ENCODE peak calls at places on chromosomes 6 and 20, in ten cellular contexts. A, Z, C, Q, X, F, G, L, Y and J are unnamed samples.

GRCh38 chr6:55176958-55177357 is 2.6 kb downstream of the HCRTR2 start:
- DNase-seq in Y (no peak), Q (no peak), C (no peak), X (no peak), A (no peak), G (no peak), Z (no peak), F (no peak), L (no peak), J (peak; percentile 24)

GRCh38 chr6:39077882-39078594 is 29.5 kb downstream of the GLP1R start:
- DNase-seq in G (no peak), C (no peak), X (no peak), Z (no peak), Q (no peak), Y (no peak), A (no peak), F (no peak), L (no peak), J (no peak)

GRCh38 chr6:5158191-5158590 is 73.0 kb downstream of the PPP1R3G start:
- DNase-seq in Y (no peak), F (no peak), A (no peak), G (no peak), Z (no peak), Q (no peak), X (no peak), L (no peak), C (no peak), J (no peak)

GRCh38 chr6:149456311-149457021 is 28.3 kb downstream of the ZC3H12D start:
- DNase-seq in Y (no peak), L (no peak), X (no peak), A (no peak), G (no peak), Q (no peak), C (no peak), F (no peak), Z (no peak), J (no peak)

GRCh38 chr6:112113371-112113770 is 26.0 kb downstream of the FAM229B start:
- DNase-seq in L (no peak), Y (no peak), F (no peak), A (no peak), G (no peak), X (no peak), Q (no peak), Z (no peak), C (no peak), J (no peak)

GRCh38 chr20:41308290-41308691 is 9.2 kb downstream of the ZHX3 start:
- DNase-seq in L (no peak), C (no peak), X (no peak), Y (no peak), Q (no peak), Z (no peak), F (no peak), A (no peak), G (no peak), J (peak; percentile 80)

GRCh38 chr6:38350220-38350619 is 289.5 kb downstream of the BTBD9 start:
- DNase-seq in Z (no peak), F (no peak), X (no peak), Q (no peak), G (no peak), Y (no peak), A (no peak), C (no peak), L (no peak), J (no peak)

GRCh38 chr6:158774734-158775449 is 44.3 kb downstream of the EZR start:
- DNase-seq in L (no peak), Q (no peak), A (no peak), C (no peak), G (no peak), X (no peak), F (peak; percentile 2), Z (no peak), Y (no peak), J (no peak)

GRCh38 chr6:3879194-3879952 is 30.2 kb downstream of the FAM50B start:
- DNase-seq in L (peak; percentile 33), F (no peak), Z (no peak), G (no peak), A (no peak), X (no peak), C (no peak), Q (no peak), Y (no peak), J (no peak)

GRCh38 chr20:3473944-3474343 is 3.1 kb downstream of the ATRN start:
- DNase-seq in C (no peak), G (no peak), Q (no peak), F (no peak), Z (no peak), A (no peak), Y (peak; percentile 61), L (no peak), X (no peak), J (no peak)

GRCh38 chr20:257419-257818 is at the start of gene DEFB132:
- DNase-seq in X (no peak), C (peak; percentile 5), Z (no peak), F (no peak), A (no peak), Q (no peak), Y (peak; percentile 75), L (no peak), G (no peak), J (no peak)

GRCh38 chr6:69706724-69707123 is 90.1 kb downstream of the LMBRD1 start:
- DNase-seq in Q (no peak), C (no peak), G (no peak), Z (no peak), X (no peak), Y (no peak), F (no peak), A (no peak), L (no peak), J (no peak)

GRCh38 chr6:123415844-123416468 is 220.8 kb downstream of the TRDN start:
- DNase-seq in A (no peak), Q (peak; percentile 20), Z (no peak), L (no peak), C (peak; percentile 64), F (no peak), Y (peak; percentile 46), G (peak; percentile 62), X (no peak), J (peak; percentile 9)

GRCh38 chr6:28810655-28811053 is 113.1 kb downstream of the TRIM27 start:
- DNase-seq in Z (no peak), F (no peak), Y (no peak), Q (no peak), X (no peak), G (no peak), A (no peak), C (no peak), L (no peak), J (no peak)

GRCh38 chr6:1678966-1679690 is 69.4 kb downstream of the FOXC1 start:
- DNase-seq in Y (no peak), L (no peak), F (no peak), G (no peak), Q (no peak), C (no peak), A (no peak), Z (no peak), X (no peak), J (no peak)

GRCh38 chr6:53349209-53349693 is 501 bp upstream of the ELOVL5 start:
- DNase-seq in C (no peak), Q (no peak), Z (no peak), L (no peak), G (no peak), F (no peak), A (no peak), X (no peak), Y (no peak), J (no peak)

GRCh38 chr20:62368629-62369507 is 1.8 kb upstream of the LAMA5 start:
- DNase-seq in L (peak; percentile 76), Y (peak; percentile 86), X (no peak), A (peak; percentile 70), F (peak; percentile 91), C (no peak), G (peak; percentile 89), Z (no peak), Q (no peak), J (no peak)

GRCh38 chr6:130293800-130294199 is 71.0 kb upstream of the SAMD3 start:
- DNase-seq in C (peak; percentile 19), L (no peak), A (no peak), X (no peak), G (peak; percentile 67), Q (peak; percentile 24), F (no peak), Z (no peak), Y (no peak), J (peak; percentile 55)

GRCh38 chr20:62735331-62735821 is 26.7 kb downstream of the NTSR1 start:
- DNase-seq in C (no peak), Y (no peak), A (no peak), G (no peak), Z (peak; percentile 44), Q (no peak), X (peak; percentile 20), F (no peak), L (no peak), J (no peak)

GRCh38 chr6:68559052-68559451 is 76.0 kb upstream of the ADGRB3 start:
- DNase-seq in C (no peak), F (no peak), A (no peak), L (no peak), Q (no peak), Y (no peak), G (no peak), Z (no peak), X (no peak), J (no peak)
- H3K27ac ChIP-seq in C (no peak overlapping the region), F (no peak overlapping the region), A (no peak overlapping the region), L (no peak overlapping the region), Q (no peak overlapping the region), Y (no peak overlapping the region), G (no peak overlapping the region), Z (no peak overlapping the region), X (no peak overlapping the region), J (no peak overlapping the region)

GRCh38 chr6:71402101-71402500 is 113.5 kb downstream of the OGFRL1 start:
- DNase-seq in C (no peak), F (no peak), G (no peak), Z (no peak), L (no peak), X (no peak), Q (no peak), Y (no peak), A (no peak), J (no peak)
- H3K4me1 ChIP-seq in C (peaks cover 11% of the 10 kb centered on the region), F (peaks cover 57% of the 10 kb centered on the region), G (peaks cover 73% of the 10 kb centered on the region), Z (peaks cover 28% of the 10 kb centered on the region), L (peaks cover 6% of the 10 kb centered on the region), X (peaks cover 47% of the 10 kb centered on the region), Q (no peaks in the 10 kb centered on the region), Y (peaks cover 9% of the 10 kb centered on the region), A (peaks cover 48% of the 10 kb centered on the region), J (peaks cover 45% of the 10 kb centered on the region)

DNA sequence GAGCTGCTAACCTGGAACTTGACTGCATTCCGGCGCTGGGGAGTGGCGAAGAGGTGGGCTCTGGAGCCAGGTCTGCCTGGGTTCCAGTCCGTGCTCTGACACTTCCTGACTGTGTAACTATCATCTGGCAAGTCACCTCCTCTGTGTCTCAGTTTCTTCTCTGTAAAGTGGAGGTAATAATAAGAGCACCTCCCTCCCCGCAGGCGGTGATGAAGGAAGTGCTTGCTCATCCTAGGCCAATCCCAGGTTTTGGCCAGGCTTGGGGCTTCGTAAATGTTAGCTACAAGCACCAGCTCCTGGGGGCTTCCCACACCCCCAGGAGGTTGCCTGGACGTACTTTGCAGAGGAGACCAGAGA is 32.8 kb downstream of the SNAI1 start:
- DNase-seq in Q (no peak), G (no peak), X (no peak), F (no peak), L (no peak), Y (no peak), Z (no peak), C (no peak), A (no peak), J (no peak)
- H3K27ac ChIP-seq in Q (no peak overlapping the region), G (peak overlapping the region; percentile 70), X (no peak overlapping the region), F (peak overlapping the region; percentile 74), L (no peak overlapping the region), Y (no peak overlapping the region), Z (no peak overlapping the region), C (no peak overlapping the region), A (no peak overlapping the region), J (no peak overlapping the region)

GRCh38 chr6:157036245-157036681 is 259.1 kb downstream of the ARID1B start:
- DNase-seq in F (no peak), Q (no peak), Z (no peak), L (peak; percentile 48), G (no peak), Y (no peak), A (no peak), X (no peak), C (peak; percentile 42), J (peak; percentile 89)
- H3K4me1 ChIP-seq in F (peaks cover 47% of the 10 kb centered on the region), Q (peaks cover 24% of the 10 kb centered on the region), Z (peaks cover 46% of the 10 kb centered on the region), L (peaks cover 6% of the 10 kb centered on the region), G (peaks cover 15% of the 10 kb centered on the region), Y (peaks cover 12% of the 10 kb centered on the region), A (peaks cover 54% of the 10 kb centered on the region), X (peaks cover 50% of the 10 kb centered on the region), C (peaks cover 34% of the 10 kb centered on the region), J (peaks cover 39% of the 10 kb centered on the region)